ENCODE peak calls at places on chromosomes 11 and 22, in seven cellular contexts. One of them, this sample, is unnamed.

GRCh38 chr11:97814325-97814959 is 1206.3 kb upstream of the CNTN5 start:
- DNase-seq in neural progenitor cell: no peak
- DNase-seq in mesenchymal stem cell: peak; percentile 3
- DNase-seq in MM.1S: no peak
- DNase-seq in GM23248: no peak
- DNase-seq in SK-N-SH: no peak
- DNase-seq in effector memory CD4-positive, alpha-beta T cell: no peak
- DNase-seq in this sample: no peak

GRCh38 chr11:120564573-120565301 is 53.2 kb downstream of the GRIK4 start:
- DNase-seq in neural progenitor cell: peak; percentile 74
- DNase-seq in SK-N-SH: peak; percentile 68
- DNase-seq in mesenchymal stem cell: peak; percentile 88
- DNase-seq in MM.1S: no peak
- DNase-seq in effector memory CD4-positive, alpha-beta T cell: no peak
- DNase-seq in GM23248: peak; percentile 90
- DNase-seq in this sample: no peak

GRCh38 chr11:33016654-33017053 is 976 bp downstream of the DEPDC7 start:
- DNase-seq in GM23248: peak; percentile 19
- DNase-seq in MM.1S: no peak
- DNase-seq in SK-N-SH: no peak
- DNase-seq in mesenchymal stem cell: no peak
- DNase-seq in neural progenitor cell: no peak
- DNase-seq in effector memory CD4-positive, alpha-beta T cell: no peak
- DNase-seq in this sample: no peak

GRCh38 chr11:75233688-75234295 is 6.8 kb upstream of the TPBGL start:
- DNase-seq in mesenchymal stem cell: peak; percentile 68
- DNase-seq in effector memory CD4-positive, alpha-beta T cell: no peak
- DNase-seq in neural progenitor cell: peak; percentile 92
- DNase-seq in MM.1S: peak; percentile 41
- DNase-seq in SK-N-SH: no peak
- DNase-seq in GM23248: peak; percentile 64
- DNase-seq in this sample: no peak

GRCh38 chr11:7851391-7851790 is 54.6 kb upstream of the OR5P2 start:
- DNase-seq in mesenchymal stem cell: no peak
- DNase-seq in MM.1S: no peak
- DNase-seq in GM23248: no peak
- DNase-seq in SK-N-SH: no peak
- DNase-seq in neural progenitor cell: no peak
- DNase-seq in effector memory CD4-positive, alpha-beta T cell: no peak
- DNase-seq in this sample: no peak

GRCh38 chr11:131412061-131412460 is 41.6 kb downstream of the NTM start:
- DNase-seq in neural progenitor cell: no peak
- DNase-seq in GM23248: no peak
- DNase-seq in mesenchymal stem cell: no peak
- DNase-seq in MM.1S: no peak
- DNase-seq in SK-N-SH: no peak
- DNase-seq in effector memory CD4-positive, alpha-beta T cell: no peak
- DNase-seq in this sample: no peak

GRCh38 chr11:65856689-65857499 is 1.1 kb downstream of the CFL1 start:
- DNase-seq in MM.1S: peak; percentile 63
- DNase-seq in SK-N-SH: peak; percentile 80
- DNase-seq in mesenchymal stem cell: peak; percentile 69
- DNase-seq in neural progenitor cell: peak; percentile 82
- DNase-seq in effector memory CD4-positive, alpha-beta T cell: peak; percentile 73
- DNase-seq in GM23248: peak; percentile 87
- DNase-seq in this sample: peak; percentile 90

GRCh38 chr11:115676206-115676605 is 172.0 kb upstream of the CADM1 start:
- DNase-seq in mesenchymal stem cell: no peak
- DNase-seq in SK-N-SH: no peak
- DNase-seq in GM23248: no peak
- DNase-seq in effector memory CD4-positive, alpha-beta T cell: no peak
- DNase-seq in MM.1S: no peak
- DNase-seq in neural progenitor cell: peak; percentile 79
- DNase-seq in this sample: no peak

GRCh38 chr22:47610766-47611165 is 848.3 kb downstream of the TBC1D22A start:
- DNase-seq in neural progenitor cell: no peak
- DNase-seq in GM23248: no peak
- DNase-seq in mesenchymal stem cell: no peak
- DNase-seq in MM.1S: no peak
- DNase-seq in SK-N-SH: no peak
- DNase-seq in effector memory CD4-positive, alpha-beta T cell: no peak
- DNase-seq in this sample: no peak

GRCh38 chr11:10314199-10315072 is 9.6 kb downstream of the ADM start:
- DNase-seq in SK-N-SH: no peak
- DNase-seq in neural progenitor cell: peak; percentile 35
- DNase-seq in GM23248: peak; percentile 53
- DNase-seq in mesenchymal stem cell: peak; percentile 78
- DNase-seq in MM.1S: peak; percentile 96
- DNase-seq in effector memory CD4-positive, alpha-beta T cell: no peak
- DNase-seq in this sample: no peak

GRCh38 chr11:10654211-10655150 is 39.1 kb downstream of the IRAG1 start:
- DNase-seq in mesenchymal stem cell: peak; percentile 62
- DNase-seq in effector memory CD4-positive, alpha-beta T cell: no peak
- DNase-seq in neural progenitor cell: peak; percentile 61
- DNase-seq in GM23248: peak; percentile 74
- DNase-seq in SK-N-SH: peak; percentile 66
- DNase-seq in MM.1S: peak; percentile 64
- DNase-seq in this sample: no peak

GRCh38 chr11:126109941-126110731 is 47.5 kb upstream of the CDON start:
- DNase-seq in effector memory CD4-positive, alpha-beta T cell: no peak
- DNase-seq in mesenchymal stem cell: peak; percentile 52
- DNase-seq in MM.1S: no peak
- DNase-seq in SK-N-SH: no peak
- DNase-seq in GM23248: peak; percentile 89
- DNase-seq in neural progenitor cell: no peak
- DNase-seq in this sample: no peak

GRCh38 chr11:132103006-132103405 is 732.6 kb downstream of the NTM start:
- DNase-seq in MM.1S: no peak
- DNase-seq in SK-N-SH: no peak
- DNase-seq in mesenchymal stem cell: no peak
- DNase-seq in GM23248: no peak
- DNase-seq in effector memory CD4-positive, alpha-beta T cell: no peak
- DNase-seq in neural progenitor cell: no peak
- DNase-seq in this sample: no peak

GRCh38 chr22:50437511-50438304 is 37.1 kb downstream of the SBF1 start:
- DNase-seq in MM.1S: no peak
- DNase-seq in mesenchymal stem cell: no peak
- DNase-seq in GM23248: no peak
- DNase-seq in SK-N-SH: peak; percentile 23
- DNase-seq in neural progenitor cell: no peak
- DNase-seq in effector memory CD4-positive, alpha-beta T cell: no peak
- DNase-seq in this sample: no peak

GRCh38 chr11:23405350-23405937 is 545.2 kb upstream of the CCDC179 start:
- DNase-seq in SK-N-SH: no peak
- DNase-seq in neural progenitor cell: no peak
- DNase-seq in GM23248: no peak
- DNase-seq in effector memory CD4-positive, alpha-beta T cell: no peak
- DNase-seq in mesenchymal stem cell: no peak
- DNase-seq in MM.1S: no peak
- DNase-seq in this sample: no peak

GRCh38 chr22:17884951-17885350 is 110.7 kb upstream of the BID start:
- DNase-seq in mesenchymal stem cell: no peak
- DNase-seq in neural progenitor cell: no peak
- DNase-seq in MM.1S: no peak
- DNase-seq in SK-N-SH: no peak
- DNase-seq in GM23248: no peak
- DNase-seq in effector memory CD4-positive, alpha-beta T cell: no peak
- DNase-seq in this sample: no peak

GRCh38 chr11:66346476-66347424 is 679 bp downstream of the B4GAT1 start:
- DNase-seq in GM23248: peak; percentile 51
- DNase-seq in mesenchymal stem cell: no peak
- DNase-seq in neural progenitor cell: peak; percentile 41
- DNase-seq in SK-N-SH: peak; percentile 55
- DNase-seq in effector memory CD4-positive, alpha-beta T cell: no peak
- DNase-seq in MM.1S: no peak
- DNase-seq in this sample: no peak

GRCh38 chr11:26904114-26904513 is 89.8 kb upstream of the FIBIN start:
- DNase-seq in SK-N-SH: no peak
- DNase-seq in GM23248: no peak
- DNase-seq in MM.1S: no peak
- DNase-seq in neural progenitor cell: peak; percentile 28
- DNase-seq in mesenchymal stem cell: no peak
- DNase-seq in effector memory CD4-positive, alpha-beta T cell: no peak
- DNase-seq in this sample: no peak

GRCh38 chr11:133947298-133947905 is 9.4 kb downstream of the IGSF9B start:
- DNase-seq in effector memory CD4-positive, alpha-beta T cell: peak; percentile 21
- DNase-seq in GM23248: peak; percentile 77
- DNase-seq in SK-N-SH: peak; percentile 77
- DNase-seq in MM.1S: no peak
- DNase-seq in neural progenitor cell: peak; percentile 91
- DNase-seq in mesenchymal stem cell: peak; percentile 16
- DNase-seq in this sample: no peak

GRCh38 chr22:36425977-36426523 is 38.3 kb upstream of the MYH9 start:
- DNase-seq in mesenchymal stem cell: peak; percentile 85
- DNase-seq in neural progenitor cell: peak; percentile 49
- DNase-seq in effector memory CD4-positive, alpha-beta T cell: no peak
- DNase-seq in GM23248: no peak
- DNase-seq in MM.1S: no peak
- DNase-seq in SK-N-SH: peak; percentile 57
- DNase-seq in this sample: peak; percentile 86

GRCh38 chr11:46374815-46375214 is 6.7 kb upstream of the MDK start:
- DNase-seq in effector memory CD4-positive, alpha-beta T cell: no peak
- DNase-seq in neural progenitor cell: no peak
- DNase-seq in GM23248: no peak
- DNase-seq in mesenchymal stem cell: no peak
- DNase-seq in SK-N-SH: no peak
- DNase-seq in MM.1S: no peak
- DNase-seq in this sample: no peak

GRCh38 chr22:40179535-40179934 is 1.8 kb downstream of the TNRC6B start:
- DNase-seq in MM.1S: no peak
- DNase-seq in GM23248: peak; percentile 35
- DNase-seq in neural progenitor cell: no peak
- DNase-seq in SK-N-SH: no peak
- DNase-seq in effector memory CD4-positive, alpha-beta T cell: no peak
- DNase-seq in mesenchymal stem cell: no peak
- DNase-seq in this sample: no peak
- H3K4me1 ChIP-seq in MM.1S: peaks cover 11% of the 10 kb centered on the region
- H3K4me1 ChIP-seq in GM23248: peaks cover 74% of the 10 kb centered on the region
- H3K4me1 ChIP-seq in neural progenitor cell: peaks cover 40% of the 10 kb centered on the region
- H3K4me1 ChIP-seq in SK-N-SH: peaks cover 11% of the 10 kb centered on the region
- H3K4me1 ChIP-seq in effector memory CD4-positive, alpha-beta T cell: peaks cover 29% of the 10 kb centered on the region
- H3K4me1 ChIP-seq in mesenchymal stem cell: peaks cover 13% of the 10 kb centered on the region
- H3K4me1 ChIP-seq in this sample: peaks cover 32% of the 10 kb centered on the region

DNA sequence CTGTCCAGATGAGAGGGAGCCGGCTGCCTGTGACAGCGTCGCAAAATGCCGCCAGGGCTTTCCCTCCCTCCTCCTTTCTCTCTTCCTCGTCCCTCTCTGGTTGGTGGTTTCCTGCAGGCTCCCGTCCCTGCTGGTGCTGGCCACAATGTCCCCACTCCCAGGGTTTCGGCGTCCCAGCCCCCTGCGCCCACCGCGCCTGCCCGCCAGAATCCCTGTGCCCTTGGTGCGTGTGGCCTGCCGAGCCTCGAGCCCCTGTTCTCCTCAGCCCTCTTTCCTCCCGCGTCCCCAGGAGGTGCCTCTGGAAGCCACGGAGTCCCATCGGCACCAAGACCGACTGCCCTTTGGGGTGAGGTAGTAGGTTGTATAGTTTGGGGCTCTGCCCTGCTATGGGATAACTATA is 37.9 kb upstream of the PPARA start:
- DNase-seq in MM.1S: no peak
- DNase-seq in effector memory CD4-positive, alpha-beta T cell: no peak
- DNase-seq in mesenchymal stem cell: no peak
- DNase-seq in GM23248: peak; percentile 19
- DNase-seq in neural progenitor cell: no peak
- DNase-seq in SK-N-SH: no peak
- DNase-seq in this sample: no peak
- H3K27ac ChIP-seq in MM.1S: no peak overlapping the region
- H3K27ac ChIP-seq in effector memory CD4-positive, alpha-beta T cell: no peak overlapping the region
- H3K27ac ChIP-seq in mesenchymal stem cell: peak overlapping the region; percentile 29
- H3K27ac ChIP-seq in GM23248: peak overlapping the region; percentile 82
- H3K27ac ChIP-seq in neural progenitor cell: no peak overlapping the region
- H3K27ac ChIP-seq in SK-N-SH: peak overlapping the region; percentile 70
- H3K27ac ChIP-seq in this sample: peak overlapping the region; percentile 43

GRCh38 chr11:108959874-108960273 is 295.0 kb downstream of the DDX10 start:
- DNase-seq in MM.1S: no peak
- DNase-seq in mesenchymal stem cell: no peak
- DNase-seq in SK-N-SH: no peak
- DNase-seq in neural progenitor cell: no peak
- DNase-seq in effector memory CD4-positive, alpha-beta T cell: no peak
- DNase-seq in GM23248: no peak
- DNase-seq in this sample: no peak

GRCh38 chr11:108959124-108959761 is 294.4 kb downstream of the DDX10 start:
- DNase-seq in neural progenitor cell: no peak
- DNase-seq in effector memory CD4-positive, alpha-beta T cell: no peak
- DNase-seq in mesenchymal stem cell: no peak
- DNase-seq in GM23248: peak; percentile 15
- DNase-seq in MM.1S: no peak
- DNase-seq in SK-N-SH: peak; percentile 36
- DNase-seq in this sample: no peak

GRCh38 chr11:108958446-108959123 is 293.7 kb downstream of the DDX10 start:
- DNase-seq in effector memory CD4-positive, alpha-beta T cell: no peak
- DNase-seq in SK-N-SH: peak; percentile 52
- DNase-seq in MM.1S: peak; percentile 88
- DNase-seq in mesenchymal stem cell: peak; percentile 70
- DNase-seq in neural progenitor cell: no peak
- DNase-seq in GM23248: peak; percentile 58
- DNase-seq in this sample: no peak

GRCh38 chr11:108961095-108961494 is 296.2 kb downstream of the DDX10 start:
- DNase-seq in effector memory CD4-positive, alpha-beta T cell: no peak
- DNase-seq in neural progenitor cell: no peak
- DNase-seq in SK-N-SH: no peak
- DNase-seq in mesenchymal stem cell: peak; percentile 52
- DNase-seq in MM.1S: no peak
- DNase-seq in GM23248: no peak
- DNase-seq in this sample: no peak

DNA sequence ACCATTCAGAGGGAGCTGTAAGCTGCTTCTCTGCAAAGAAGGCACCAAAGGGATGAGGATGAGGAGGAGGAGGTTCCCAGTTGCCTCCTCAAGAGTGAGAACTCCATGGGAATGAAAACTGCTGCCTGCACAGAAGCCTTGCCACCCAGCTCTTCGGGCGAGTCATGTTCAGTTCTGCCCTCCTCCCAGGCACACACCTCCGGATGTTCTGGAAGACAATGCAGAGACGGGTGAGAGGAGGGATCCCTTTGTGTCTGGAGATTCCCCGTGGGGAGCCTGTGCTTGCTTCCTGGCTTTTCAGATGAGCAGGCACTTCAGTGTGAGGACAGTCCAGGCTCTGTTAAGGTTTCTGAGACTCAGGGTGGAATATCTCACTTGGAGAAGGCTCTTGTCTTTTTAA is 295.6 kb downstream of the DDX10 start:
- DNase-seq in neural progenitor cell: peak; percentile 43
- DNase-seq in MM.1S: no peak
- DNase-seq in effector memory CD4-positive, alpha-beta T cell: no peak
- DNase-seq in mesenchymal stem cell: no peak
- DNase-seq in SK-N-SH: no peak
- DNase-seq in GM23248: peak; percentile 27
- DNase-seq in this sample: no peak
- H3K27me3 ChIP-seq in neural progenitor cell: no peaks in the 10 kb centered on the region
- H3K27me3 ChIP-seq in MM.1S: no peaks in the 10 kb centered on the region
- H3K27me3 ChIP-seq in effector memory CD4-positive, alpha-beta T cell: no peaks in the 10 kb centered on the region
- H3K27me3 ChIP-seq in mesenchymal stem cell: no peaks in the 10 kb centered on the region
- H3K27me3 ChIP-seq in SK-N-SH: no peaks in the 10 kb centered on the region
- H3K27me3 ChIP-seq in GM23248: no peaks in the 10 kb centered on the region
- H3K27me3 ChIP-seq in this sample: no peaks in the 10 kb centered on the region

DNA sequence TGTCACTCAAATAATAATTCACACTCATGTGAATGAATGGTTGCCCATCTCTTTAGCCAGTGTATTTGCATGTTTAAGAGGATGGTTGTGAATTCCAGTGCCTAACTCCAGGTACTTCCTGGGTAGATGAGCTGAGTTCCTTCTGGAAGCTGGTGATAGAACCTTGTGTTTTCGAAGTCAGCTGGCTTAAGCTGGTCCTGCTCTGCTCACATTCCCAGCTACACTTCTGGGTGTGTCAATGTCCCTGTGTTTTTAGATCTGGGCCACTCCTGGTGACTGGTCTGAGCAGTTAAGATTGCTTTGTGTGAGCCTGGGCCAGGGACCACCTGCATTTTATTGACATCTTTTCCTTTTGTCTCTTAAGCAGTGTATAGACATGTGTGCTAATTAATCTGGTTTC is 10.6 kb downstream of the TEAD1 start:
- DNase-seq in effector memory CD4-positive, alpha-beta T cell: no peak
- DNase-seq in SK-N-SH: no peak
- DNase-seq in GM23248: no peak
- DNase-seq in neural progenitor cell: no peak
- DNase-seq in MM.1S: no peak
- DNase-seq in mesenchymal stem cell: no peak
- DNase-seq in this sample: no peak
- H3K4me1 ChIP-seq in effector memory CD4-positive, alpha-beta T cell: peaks cover 4% of the 10 kb centered on the region
- H3K4me1 ChIP-seq in SK-N-SH: peaks cover 75% of the 10 kb centered on the region
- H3K4me1 ChIP-seq in GM23248: peaks cover 78% of the 10 kb centered on the region
- H3K4me1 ChIP-seq in neural progenitor cell: peaks cover 80% of the 10 kb centered on the region
- H3K4me1 ChIP-seq in MM.1S: peaks cover 41% of the 10 kb centered on the region
- H3K4me1 ChIP-seq in mesenchymal stem cell: peaks cover 22% of the 10 kb centered on the region
- H3K4me1 ChIP-seq in this sample: peaks cover 7% of the 10 kb centered on the region